ENCODE peak calls at places on chromosomes 6 and 20, in six cellular contexts. Q, Y, P, D, H and K are unnamed samples.

GRCh38 chr6:123509112-123509511 is 127.6 kb downstream of the TRDN start:
- DNase-seq in Y (no peak), D (no peak), P (no peak), Q (no peak), H (no peak), K (no peak)

GRCh38 chr6:4383910-4384637 is 248.7 kb upstream of the ECI2 start:
- DNase-seq in D (no peak), Y (no peak), Q (no peak), P (no peak), H (no peak), K (no peak)

GRCh38 chr6:137693737-137694136 is 173.3 kb upstream of the TNFAIP3 start:
- DNase-seq in Q (no peak), P (no peak), Y (no peak), D (no peak), H (no peak), K (no peak)

GRCh38 chr6:4125933-4126864 is 9.2 kb downstream of the ECI2 start:
- DNase-seq in Y (no peak), H (no peak), D (peak; percentile 27), Q (no peak), P (no peak), K (no peak)

GRCh38 chr6:140062042-140063041 is 687.9 kb upstream of the CITED2 start:
- DNase-seq in P (no peak), H (no peak), D (no peak), Y (no peak), Q (no peak), K (no peak)

GRCh38 chr20:24465168-24465567 is 4.3 kb upstream of the SYNDIG1 start:
- DNase-seq in Q (no peak), H (no peak), P (no peak), Y (no peak), D (no peak), K (no peak)

GRCh38 chr6:165183071-165183470 is 126.3 kb downstream of the C6orf118 start:
- DNase-seq in D (no peak), Y (no peak), H (no peak), P (no peak), Q (no peak), K (no peak)

GRCh38 chr6:75505426-75505825 is 11.8 kb upstream of the FILIP1 start:
- DNase-seq in P (no peak), Y (no peak), H (no peak), D (peak; percentile 24), Q (no peak), K (no peak)

GRCh38 chr20:47854687-47855212 is 69.5 kb upstream of the SULF2 start:
- DNase-seq in H (peak; percentile 15), Q (no peak), D (peak; percentile 82), P (peak; percentile 56), Y (no peak), K (peak; percentile 20)

GRCh38 chr6:62904687-62905086 is 306.6 kb upstream of the FKBP1C start:
- DNase-seq in P (no peak), H (no peak), Y (no peak), Q (no peak), D (peak; percentile 19), K (no peak)

GRCh38 chr6:76644231-76644630 is 571.8 kb upstream of the IMPG1 start:
- DNase-seq in Y (no peak), H (no peak), Q (no peak), P (no peak), D (no peak), K (no peak)

GRCh38 chr6:80636689-80637088 is 530.2 kb downstream of the BCKDHB start:
- DNase-seq in H (no peak), D (no peak), Q (no peak), P (no peak), Y (no peak), K (no peak)

GRCh38 chr6:130417951-130418350 is 52.1 kb downstream of the TMEM200A start:
- DNase-seq in D (no peak), P (no peak), H (no peak), Y (no peak), Q (no peak), K (no peak)

GRCh38 chr6:47483853-47484546 is 6.4 kb downstream of the CD2AP start:
- DNase-seq in P (no peak), H (no peak), D (no peak), Q (no peak), Y (no peak), K (no peak)

GRCh38 chr20:61597996-61598395 is 345.9 kb downstream of the CDH4 start:
- DNase-seq in Q (no peak), Y (no peak), H (no peak), D (no peak), P (no peak), K (no peak)

GRCh38 chr6:7235712-7236311 is 77.2 kb downstream of the SSR1 start:
- DNase-seq in H (no peak), Y (no peak), D (no peak), P (no peak), Q (peak; percentile 6), K (peak; percentile 42)

GRCh38 chr20:19712737-19713260 is 45.3 kb upstream of the RIN2 start:
- DNase-seq in D (no peak), H (no peak), Q (peak; percentile 24), Y (no peak), P (no peak), K (no peak)

GRCh38 chr6:106799008-106799952 is 169.9 kb downstream of the QRSL1 start:
- DNase-seq in H (no peak), D (no peak), Y (no peak), P (no peak), Q (no peak), K (no peak)

GRCh38 chr6:47715782-47716181 is 17.4 kb downstream of the ADGRF4 start:
- DNase-seq in H (no peak), P (no peak), D (no peak), Y (no peak), Q (no peak), K (no peak)

GRCh38 chr6:112233864-112234263 is 20.5 kb downstream of the LAMA4 start:
- DNase-seq in Q (no peak), D (no peak), H (no peak), Y (no peak), P (no peak), K (no peak)

GRCh38 chr6:3697609-3698008 is 53.9 kb downstream of the PXDC1 start:
- DNase-seq in H (no peak), P (no peak), D (no peak), Q (no peak), Y (no peak), K (no peak)

GRCh38 chr6:149082320-149082719 is 235.2 kb upstream of the TAB2 start:
- DNase-seq in P (no peak), H (peak; percentile 94), Q (peak; percentile 48), Y (peak; percentile 76), D (peak; percentile 86), K (peak; percentile 64)

GRCh38 chr6:57216235-57217101 is 5.6 kb downstream of the RAB23 start:
- DNase-seq in H (no peak), P (no peak), Y (no peak), Q (no peak), D (no peak), K (no peak)

GRCh38 chr6:35385457-35386202 is 43.3 kb downstream of the PPARD start:
- DNase-seq in Q (peak; percentile 26), Y (no peak), H (no peak), P (no peak), D (no peak), K (peak; percentile 53)

GRCh38 chr6:153947817-153948447 is 91.1 kb upstream of the OPRM1 start:
- DNase-seq in H (peak; percentile 14), Y (peak; percentile 2), D (peak; percentile 72), Q (peak; percentile 2), P (no peak), K (peak; percentile 26)

GRCh38 chr20:25372584-25373336 is 17.9 kb downstream of the ABHD12 start:
- DNase-seq in Q (no peak), D (no peak), H (peak; percentile 26), P (no peak), Y (no peak), K (no peak)

GRCh38 chr6:5996701-5997419 is 9.9 kb downstream of the NRN1 start:
- DNase-seq in Y (no peak), P (no peak), Q (peak; percentile 9), H (peak; percentile 39), D (peak; percentile 64), K (peak; percentile 77)

GRCh38 chr20:13322198-13322597 is 101.1 kb downstream of the ISM1 start:
- DNase-seq in Y (no peak), H (no peak), Q (no peak), P (no peak), D (no peak), K (no peak)

GRCh38 chr6:14123331-14124105 is 5.9 kb downstream of the CD83 start:
- DNase-seq in Y (no peak), Q (no peak), H (no peak), D (no peak), P (no peak), K (no peak)

GRCh38 chr6:150876598-150876997 is 11.1 kb downstream of the MTHFD1L start:
- DNase-seq in H (no peak), Q (no peak), D (peak; percentile 26), P (no peak), Y (no peak), K (peak; percentile 33)

GRCh38 chr6:5566718-5567117 is 305.4 kb downstream of the FARS2 start:
- DNase-seq in P (no peak), Q (no peak), H (no peak), D (no peak), Y (no peak), K (no peak)

GRCh38 chr6:140105857-140106256 is 731.4 kb upstream of the CITED2 start:
- DNase-seq in Y (no peak), P (no peak), Q (no peak), H (no peak), D (peak; percentile 73), K (no peak)

GRCh38 chr6:17580518-17581048 is 19.5 kb upstream of the FAM8A1 start:
- DNase-seq in Y (peak; percentile 28), H (peak; percentile 63), Q (no peak), P (no peak), D (peak; percentile 79), K (peak; percentile 42)

GRCh38 chr6:71012871-71013456 is 56.1 kb upstream of the B3GAT2 start:
- DNase-seq in Y (no peak), P (no peak), H (peak; percentile 13), D (peak; percentile 82), Q (peak; percentile 59), K (peak; percentile 65)

GRCh38 chr20:10553326-10553984 is 118.3 kb downstream of the SLX4IP start:
- DNase-seq in P (no peak), H (peak; percentile 70), Y (peak; percentile 35), Q (peak; percentile 63), D (peak; percentile 87), K (peak; percentile 66)

GRCh38 chr6:105120570-105120969 is 59.2 kb downstream of the POPDC3 start:
- DNase-seq in Y (no peak), P (no peak), H (no peak), D (no peak), Q (no peak), K (no peak)

GRCh38 chr6:131023834-131024504 is 39.1 kb downstream of the EPB41L2 start:
- DNase-seq in D (no peak), Y (no peak), P (no peak), H (no peak), Q (no peak), K (no peak)

GRCh38 chr6:102417368-102417767 is 1023.9 kb downstream of the GRIK2 start:
- DNase-seq in H (no peak), P (no peak), Y (no peak), D (no peak), Q (no peak), K (no peak)

GRCh38 chr6:32944265-32944664 is 3.4 kb upstream of the HLA-DMB start:
- DNase-seq in D (no peak), Q (no peak), P (no peak), H (peak; percentile 48), Y (no peak), K (no peak)

GRCh38 chr6:107704377-107705013 is 119.6 kb downstream of the SCML4 start:
- DNase-seq in Q (no peak), H (peak; percentile 28), Y (no peak), P (no peak), D (peak; percentile 67), K (peak; percentile 2)